ENCODE peak calls at places on chromosomes 6 and 20, in eight cellular contexts. T is PC-9; A is colonic mucosa; K is neuronal stem cell; Z is sigmoid colon; I is heart right ventricle; J is kidney; G is effector memory CD4-positive, alpha-beta T cell. Q is an unnamed sample. For H3K9me3, the result is how much of the 10 kb centered on the place peaks cover.

GRCh38 chr6:7073810-7074525 is 33.8 kb upstream of the RREB1 start:
- DNase-seq in T (no peak), A (peak), K (no peak), Z (no peak), I (no peak), J (no peak), G (no peak), Q (peak)

GRCh38 chr20:36493013-36493800 is 48.1 kb upstream of the MYL9 start:
- DNase-seq in T (no peak), A (peak), K (no peak), Z (no peak), I (no peak), J (no peak), G (no peak), Q (no peak)

GRCh38 chr6:51339728-51340127 is 521.1 kb downstream of the TFAP2B start:
- DNase-seq in T (no peak), A (no peak), K (peak), Z (no peak), I (no peak), J (no peak), G (no peak), Q (no peak)

GRCh38 chr6:147716434-147716833 is 207.9 kb downstream of the SAMD5 start:
- DNase-seq in T (no peak), A (no peak), K (no peak), Z (no peak), I (no peak), J (no peak), G (no peak), Q (no peak)

GRCh38 chr6:34143884-34144580 is 1.9 kb downstream of the GRM4 start:
- DNase-seq in T (no peak), A (no peak), K (peak), Z (no peak), I (no peak), J (peak), G (no peak), Q (no peak)

GRCh38 chr20:43765933-43766332 is 39.1 kb upstream of the GTSF1L start:
- DNase-seq in T (no peak), A (no peak), K (no peak), Z (no peak), I (no peak), J (no peak), G (no peak), Q (no peak)

GRCh38 chr6:166949533-166950442 is 6.6 kb downstream of the RNASET2 start:
- DNase-seq in T (no peak), A (peak), K (no peak), Z (no peak), I (no peak), J (no peak), G (no peak), Q (no peak)

GRCh38 chr20:42082611-42083010 is 464.4 kb upstream of the CHD6 start:
- DNase-seq in T (no peak), A (peak), K (no peak), Z (no peak), I (no peak), J (no peak), G (no peak), Q (no peak)

GRCh38 chr20:57831326-57831991 is 121.6 kb upstream of the PMEPA1 start:
- DNase-seq in T (peak), A (no peak), K (no peak), Z (no peak), I (no peak), J (no peak), G (no peak), Q (no peak)

GRCh38 chr20:64048402-64049044 is 916 bp downstream of the SOX18 start:
- DNase-seq in T (no peak), A (no peak), K (no peak), Z (no peak), I (no peak), J (no peak), G (no peak), Q (no peak)

GRCh38 chr20:36726168-36726567 is 19.7 kb downstream of the NDRG3 start:
- DNase-seq in T (no peak), A (no peak), K (no peak), Z (no peak), I (no peak), J (no peak), G (no peak), Q (no peak)

GRCh38 chr6:158153576-158153975 is 14.5 kb downstream of the SERAC1 start:
- DNase-seq in T (no peak), A (no peak), K (no peak), Z (no peak), I (no peak), J (no peak), G (no peak), Q (no peak)

GRCh38 chr20:5654557-5654956 is 95.6 kb upstream of the SHLD1 start:
- DNase-seq in T (peak), A (no peak), K (no peak), Z (no peak), I (no peak), J (no peak), G (no peak), Q (no peak)

GRCh38 chr6:163872335-163872734 is 457.8 kb downstream of the QKI start:
- DNase-seq in T (no peak), A (no peak), K (no peak), Z (no peak), I (no peak), J (no peak), G (no peak), Q (no peak)

GRCh38 chr6:140314675-140315074 is 940.2 kb upstream of the CITED2 start:
- DNase-seq in T (no peak), A (no peak), K (no peak), Z (no peak), I (no peak), J (no peak), G (no peak), Q (no peak)

GRCh38 chr20:45861157-45862075 is 4.0 kb downstream of the ZSWIM3 start:
- DNase-seq in T (no peak), A (peak), K (no peak), Z (no peak), I (no peak), J (peak), G (no peak), Q (no peak)

GRCh38 chr6:157381631-157382621 is 936 bp downstream of the ZDHHC14 start:
- DNase-seq in T (peak), A (peak), K (no peak), Z (peak), I (peak), J (peak), G (peak), Q (peak)

GRCh38 chr6:75830959-75831885 is 82.2 kb downstream of the MYO6 start:
- DNase-seq in T (no peak), A (no peak), K (no peak), Z (no peak), I (no peak), J (no peak), G (no peak), Q (no peak)

GRCh38 chr20:63124092-63124781 is 91.7 kb downstream of the YTHDF1 start:
- DNase-seq in T (no peak), A (no peak), K (no peak), Z (peak), I (peak), J (no peak), G (no peak), Q (peak)

GRCh38 chr20:32780749-32781402 is 18.7 kb downstream of the DNMT3B start:
- DNase-seq in T (no peak), A (no peak), K (peak), Z (no peak), I (no peak), J (no peak), G (no peak), Q (no peak)

GRCh38 chr6:49950415-49950751 is 13.6 kb downstream of the DEFB114 start:
- DNase-seq in T (no peak), A (no peak), K (no peak), Z (no peak), I (no peak), J (no peak), G (no peak), Q (no peak)

GRCh38 chr20:23746321-23746720 is 4.4 kb downstream of the CST1 start:
- DNase-seq in T (no peak), A (no peak), K (no peak), Z (no peak), I (no peak), J (no peak), G (no peak), Q (no peak)

GRCh38 chr6:105164418-105164817 is 15.4 kb downstream of the POPDC3 start:
- DNase-seq in T (peak), A (no peak), K (no peak), Z (no peak), I (no peak), J (no peak), G (no peak), Q (no peak)

GRCh38 chr20:21063276-21063675 is 42.9 kb downstream of the LINC00237 start:
- DNase-seq in T (no peak), A (no peak), K (no peak), Z (no peak), I (no peak), J (no peak), G (no peak), Q (no peak)

GRCh38 chr20:50356522-50356880 is 153.7 kb upstream of the PTPN1 start:
- DNase-seq in T (no peak), A (no peak), K (no peak), Z (peak), I (no peak), J (peak), G (no peak), Q (no peak)

GRCh38 chr6:66948106-66948505 is 1241.1 kb upstream of the EYS start:
- DNase-seq in T (no peak), A (no peak), K (no peak), Z (no peak), I (no peak), J (no peak), G (no peak), Q (no peak)

GRCh38 chr20:51354191-51354768 is 188.2 kb downstream of the NFATC2 start:
- DNase-seq in T (no peak), A (no peak), K (no peak), Z (peak), I (no peak), J (no peak), G (no peak), Q (no peak)

GRCh38 chr6:134956676-134957075 is 6.8 kb upstream of the ALDH8A1 start:
- DNase-seq in T (no peak), A (no peak), K (no peak), Z (no peak), I (no peak), J (no peak), G (no peak), Q (no peak)

GRCh38 chr6:128826606-128827005 is 56.3 kb upstream of the LAMA2 start:
- DNase-seq in T (no peak), A (no peak), K (no peak), Z (no peak), I (no peak), J (no peak), G (no peak), Q (no peak)

GRCh38 chr20:37531856-37532255 is 4.2 kb upstream of the BLCAP start:
- DNase-seq in T (no peak), A (no peak), K (no peak), Z (no peak), I (no peak), J (no peak), G (no peak), Q (no peak)

GRCh38 chr6:113317870-113318269 is 539.3 kb upstream of the MARCKS start:
- DNase-seq in T (no peak), A (no peak), K (peak), Z (no peak), I (no peak), J (no peak), G (no peak), Q (no peak)

GRCh38 chr6:25279748-25280616 is 808 bp downstream of the CARMIL1 start:
- DNase-seq in T (peak), A (peak), K (peak), Z (peak), I (peak), J (peak), G (no peak), Q (peak)

GRCh38 chr6:40302856-40303449 is 284.2 kb downstream of the LRFN2 start:
- DNase-seq in T (no peak), A (no peak), K (no peak), Z (no peak), I (no peak), J (no peak), G (no peak), Q (no peak)

GRCh38 chr20:53297154-53297529 is 296.5 kb downstream of the ZNF217 start:
- DNase-seq in T (no peak), A (no peak), K (no peak), Z (no peak), I (no peak), J (no peak), G (no peak), Q (no peak)

GRCh38 chr20:6993016-6993415 is 225.5 kb downstream of the BMP2 start:
- DNase-seq in T (peak), A (no peak), K (no peak), Z (no peak), I (no peak), J (no peak), G (no peak), Q (no peak)

GRCh38 chr6:160156842-160157241 is 35.2 kb downstream of the SLC22A1 start:
- DNase-seq in T (no peak), A (no peak), K (no peak), Z (no peak), I (no peak), J (no peak), G (no peak), Q (no peak)

GRCh38 chr20:10553326-10553984 is 118.3 kb downstream of the SLX4IP start:
- DNase-seq in T (peak), A (peak), K (peak), Z (peak), I (peak), J (peak), G (no peak), Q (peak)

GRCh38 chr6:52077180-52077884 is 10.1 kb downstream of the PKHD1 start:
- DNase-seq in T (no peak), A (no peak), K (no peak), Z (no peak), I (no peak), J (no peak), G (no peak), Q (no peak)

GRCh38 chr6:78746457-78746856 is 120.9 kb upstream of the IRAK1BP1 start:
- DNase-seq in T (no peak), A (no peak), K (no peak), Z (no peak), I (no peak), J (no peak), G (no peak), Q (no peak)
- H3K9me3 ChIP-seq in T (under half), A (under half), K (under half), Z (under half), I (under half), J (under half), G (under half), Q (under half)

GRCh38 chr6:30914854-30915590 is 984 bp downstream of the VARS2 start:
- DNase-seq in T (no peak), A (peak), K (no peak), Z (no peak), I (no peak), J (no peak), G (no peak), Q (peak)

GRCh38 chr6:30915591-30915946 is 1.5 kb downstream of the VARS2 start:
- DNase-seq in T (no peak), A (peak), K (peak), Z (no peak), I (no peak), J (no peak), G (no peak), Q (peak)

GRCh38 chr6:30917487-30917886 is 3.4 kb downstream of the VARS2 start:
- DNase-seq in T (no peak), A (no peak), K (no peak), Z (no peak), I (no peak), J (no peak), G (no peak), Q (no peak)

GRCh38 chr6:30922447-30922852 is 8.4 kb downstream of the VARS2 start:
- DNase-seq in T (no peak), A (no peak), K (no peak), Z (no peak), I (no peak), J (no peak), G (no peak), Q (peak)

GRCh38 chr6:30918675-30919074 is 4.6 kb downstream of the VARS2 start:
- DNase-seq in T (no peak), A (no peak), K (no peak), Z (no peak), I (no peak), J (no peak), G (no peak), Q (no peak)
- H3K27ac ChIP-seq in T (no peak), A (no peak), K (no peak), Z (no peak), I (no peak), J (no peak), G (no peak), Q (no peak)

GRCh38 chr6:169959129-169960002 is 207.9 kb downstream of the ERMARD start:
- DNase-seq in T (no peak), A (peak), K (no peak), Z (peak), I (peak), J (peak), G (no peak), Q (peak)
- H3K9me3 ChIP-seq in T (under half), A (under half), K (under half), Z (under half), I (under half), J (under half), G (under half), Q (under half)

GRCh38 chr20:59994697-59995122 is 36.5 kb downstream of the CDH26 start:
- DNase-seq in T (peak), A (peak), K (peak), Z (no peak), I (peak), J (no peak), G (no peak), Q (peak)

GRCh38 chr20:59999502-59999901 is 41.3 kb downstream of the CDH26 start:
- DNase-seq in T (no peak), A (no peak), K (no peak), Z (no peak), I (no peak), J (no peak), G (no peak), Q (no peak)

GRCh38 chr20:59993736-59994484 is 35.7 kb downstream of the CDH26 start:
- DNase-seq in T (no peak), A (no peak), K (no peak), Z (no peak), I (no peak), J (peak), G (no peak), Q (no peak)

GRCh38 chr20:59997886-59998285 is 39.7 kb downstream of the CDH26 start:
- DNase-seq in T (no peak), A (no peak), K (no peak), Z (no peak), I (no peak), J (no peak), G (no peak), Q (no peak)

GRCh38 chr20:59996112-59996511 is 37.9 kb downstream of the CDH26 start:
- DNase-seq in T (peak), A (no peak), K (no peak), Z (no peak), I (no peak), J (no peak), G (no peak), Q (no peak)
- H3K27ac ChIP-seq in T (peak), A (no peak), K (no peak), Z (no peak), I (no peak), J (no peak), G (no peak), Q (no peak)

DNA sequence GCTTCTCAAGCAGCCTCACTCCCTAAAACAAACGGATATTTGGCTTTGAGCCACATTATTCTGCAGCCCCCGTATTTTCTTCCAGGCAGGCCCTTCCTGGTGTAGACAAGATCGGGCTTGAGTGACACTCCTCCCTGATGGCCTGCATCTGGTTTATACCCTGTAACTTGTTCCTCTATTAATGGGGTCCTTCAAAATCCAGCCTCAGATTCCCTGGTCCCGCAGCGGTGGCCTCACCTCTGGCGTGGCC is 375 bp upstream of the TMEM14C start:
- DNase-seq in T (no peak), A (no peak), K (no peak), Z (no peak), I (no peak), J (no peak), G (no peak), Q (no peak)
- H3K9me3 ChIP-seq in T (under half), A (under half), K (under half), Z (under half), I (under half), J (under half), G (under half), Q (under half)

GRCh38 chr20:17888044-17888443 is 80.5 kb downstream of the SNX5 start:
- DNase-seq in T (peak), A (no peak), K (no peak), Z (peak), I (no peak), J (no peak), G (no peak), Q (no peak)
- H3K27ac ChIP-seq in T (no peak), A (peak), K (no peak), Z (no peak), I (no peak), J (no peak), G (no peak), Q (no peak)

GRCh38 chr6:106808758-106809157 is 165.8 kb downstream of the CD24 start:
- DNase-seq in T (no peak), A (no peak), K (no peak), Z (no peak), I (no peak), J (no peak), G (no peak), Q (no peak)
- H3K9me3 ChIP-seq in T (under half), A (under half), K (under half), Z (under half), I (under half), J (under half), G (under half), Q (under half)

DNA sequence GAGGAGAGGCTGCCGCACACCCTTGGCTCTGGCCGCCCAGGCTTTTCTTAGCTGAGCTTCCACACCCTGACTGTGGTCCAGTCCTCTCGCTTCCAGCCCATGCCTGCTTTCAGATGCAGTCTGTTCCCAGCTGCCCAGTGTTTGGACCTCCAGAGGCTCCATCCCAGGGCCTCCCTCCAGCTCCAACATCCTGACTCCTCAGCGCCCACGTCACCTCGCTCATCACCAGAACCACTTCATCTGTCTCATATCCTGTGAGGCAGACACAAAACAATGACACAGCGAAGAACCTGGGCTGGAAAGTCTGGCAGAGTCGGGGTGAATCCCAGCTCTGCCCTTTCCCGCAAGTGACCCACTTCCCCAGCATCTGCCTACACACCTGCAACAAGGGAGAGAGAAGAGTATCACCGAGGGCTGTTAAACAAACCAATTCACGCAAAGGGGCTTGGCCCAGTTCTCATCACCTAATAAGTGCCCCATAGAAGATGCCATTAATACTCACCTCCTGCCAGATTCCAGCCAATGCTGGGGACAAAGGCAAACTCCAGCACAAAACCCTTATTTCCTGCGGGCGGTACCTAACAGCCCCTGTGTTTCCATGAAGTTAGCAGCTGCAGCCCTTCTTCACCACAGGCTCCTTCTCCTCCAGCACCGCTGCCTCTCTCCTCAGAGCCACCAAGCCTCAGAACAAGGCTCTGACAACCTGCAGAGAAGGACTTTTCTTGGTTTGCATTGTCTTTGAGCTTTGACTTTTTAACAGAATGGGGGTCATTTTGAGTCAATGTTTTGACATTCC is 133.4 kb upstream of the CDH4 start:
- DNase-seq in T (no peak), A (no peak), K (no peak), Z (no peak), I (no peak), J (no peak), G (no peak), Q (no peak)
- H3K27ac ChIP-seq in T (no peak), A (no peak), K (no peak), Z (no peak), I (no peak), J (no peak), G (no peak), Q (no peak)

DNA sequence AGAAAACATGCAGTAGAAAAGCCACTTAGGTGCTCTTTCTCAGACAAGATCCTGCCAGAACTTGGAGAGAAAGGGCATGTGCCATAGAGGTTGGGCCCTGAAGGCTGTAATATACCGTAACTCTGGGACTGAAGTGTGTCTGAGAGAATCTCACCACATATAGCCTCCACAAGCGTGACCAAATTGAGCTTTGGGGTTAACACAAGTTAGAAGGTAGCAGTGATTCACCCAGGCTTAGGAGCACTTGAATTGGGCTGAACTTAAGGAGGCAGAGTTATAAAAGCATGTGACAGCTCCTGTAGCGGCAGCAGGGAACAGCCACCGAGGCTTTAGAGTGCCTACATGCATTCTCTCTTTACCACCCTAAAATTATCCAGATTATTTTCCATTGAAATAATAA is 361.6 kb downstream of the PHF3 start:
- DNase-seq in T (no peak), A (no peak), K (no peak), Z (no peak), I (no peak), J (no peak), G (no peak), Q (no peak)
- H3K9me3 ChIP-seq in T (under half), A (under half), K (under half), Z (under half), I (under half), J (under half), G (under half), Q (under half)

Q was measured in lower lobe of right lung.